ENCODE peak calls at places on chromosomes 3 and 15, in four cellular contexts. One of them, this sample, is unnamed.

GRCh38 chr3:172138792-172139507 is 99.6 kb downstream of the FNDC3B start:
- DNase-seq in HepG2: peak; percentile 70
- DNase-seq in Peyer's patch: no peak
- DNase-seq in lower leg skin: no peak
- DNase-seq in this sample: peak; percentile 82

GRCh38 chr3:129525341-129525968 is 3.0 kb upstream of the RHO start:
- DNase-seq in HepG2: no peak
- DNase-seq in Peyer's patch: no peak
- DNase-seq in lower leg skin: no peak
- DNase-seq in this sample: no peak

GRCh38 chr3:172622156-172622555 is 88.7 kb downstream of the NCEH1 start:
- DNase-seq in HepG2: no peak
- DNase-seq in Peyer's patch: no peak
- DNase-seq in lower leg skin: no peak
- DNase-seq in this sample: no peak

GRCh38 chr3:121995190-121996137 is 26.6 kb downstream of the ILDR1 start:
- DNase-seq in HepG2: peak; percentile 52
- DNase-seq in Peyer's patch: peak; percentile 81
- DNase-seq in lower leg skin: peak; percentile 86
- DNase-seq in this sample: peak; percentile 68

GRCh38 chr3:123870033-123870432 is 14.1 kb downstream of the MYLK start:
- DNase-seq in HepG2: no peak
- DNase-seq in Peyer's patch: no peak
- DNase-seq in lower leg skin: no peak
- DNase-seq in this sample: no peak

GRCh38 chr3:112437146-112438022 is 61.9 kb downstream of the BTLA start:
- DNase-seq in HepG2: peak; percentile 9
- DNase-seq in Peyer's patch: no peak
- DNase-seq in lower leg skin: no peak
- DNase-seq in this sample: peak; percentile 27

GRCh38 chr3:105493305-105493892 is 126.7 kb downstream of the ALCAM start:
- DNase-seq in HepG2: no peak
- DNase-seq in Peyer's patch: no peak
- DNase-seq in lower leg skin: no peak
- DNase-seq in this sample: no peak

GRCh38 chr15:78934063-78935023 is 10.5 kb downstream of the CTSH start:
- DNase-seq in HepG2: no peak
- DNase-seq in Peyer's patch: no peak
- DNase-seq in lower leg skin: no peak
- DNase-seq in this sample: no peak

GRCh38 chr3:117036259-117036799 is 326.8 kb downstream of the TUSC7 start:
- DNase-seq in HepG2: no peak
- DNase-seq in Peyer's patch: no peak
- DNase-seq in lower leg skin: no peak
- DNase-seq in this sample: no peak

DNA sequence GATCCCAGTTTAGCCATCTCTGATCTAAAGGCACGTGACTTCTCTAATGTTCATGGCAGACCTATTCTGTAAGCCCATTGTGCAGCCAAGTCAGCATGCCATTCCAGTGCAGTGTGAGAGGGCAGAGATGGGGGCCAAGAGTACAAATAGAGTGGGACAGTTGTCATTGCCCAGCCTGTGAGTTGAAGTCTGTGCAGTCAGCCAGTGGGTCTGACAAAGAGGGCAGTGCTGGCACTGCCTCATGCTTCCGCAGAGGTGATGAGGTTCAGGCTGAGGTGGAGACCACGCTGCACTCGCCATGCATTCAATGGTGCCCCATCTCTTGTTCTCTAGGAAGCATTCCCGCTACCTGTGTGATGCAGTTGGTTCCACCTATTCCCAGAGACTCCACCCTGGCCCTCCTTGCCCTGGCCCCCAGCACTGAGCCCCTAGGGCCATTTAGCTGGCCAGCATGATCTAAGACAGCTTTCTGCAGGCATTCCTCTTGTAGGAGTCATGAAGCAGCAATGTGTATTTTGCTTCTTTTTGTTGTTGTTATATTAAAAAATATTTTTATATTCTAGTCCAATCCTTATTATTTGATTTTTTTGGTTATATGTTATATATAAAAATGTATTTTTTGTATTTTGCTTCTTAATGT is 3.7 kb downstream of the MRAS start:
- DNase-seq in HepG2: no peak
- DNase-seq in Peyer's patch: no peak
- DNase-seq in lower leg skin: peak; percentile 56
- DNase-seq in this sample: no peak
- TF ChIP-seq POLR2A in HepG2: no peak
- TF ChIP-seq POLR2A in Peyer's patch: no peak
- TF ChIP-seq POLR2A in lower leg skin: no peak
- TF ChIP-seq POLR2A in this sample: no peak

DNA sequence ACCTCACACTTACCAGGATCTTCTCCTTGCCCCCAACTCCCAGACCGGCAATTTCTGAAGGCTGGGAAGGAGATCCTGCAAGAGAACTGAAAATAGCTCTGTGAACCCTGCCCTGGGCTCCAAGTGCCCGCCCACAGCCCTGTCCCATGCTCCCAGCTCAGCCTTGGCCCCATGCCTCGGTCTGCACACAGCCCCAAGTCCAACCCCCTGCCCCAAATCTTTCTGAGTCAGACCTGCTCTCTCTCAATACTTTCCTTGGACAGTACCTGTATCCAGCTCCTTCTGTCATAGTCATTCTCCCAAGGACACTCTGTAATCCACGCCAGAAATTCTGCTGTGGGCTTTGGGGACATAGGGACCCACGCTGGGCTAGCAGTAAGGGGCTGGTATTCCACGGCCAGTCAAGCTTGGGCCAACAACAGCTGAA is 6.3 kb upstream of the SMAD3 start:
- DNase-seq in HepG2: peak; percentile 64
- DNase-seq in Peyer's patch: no peak
- DNase-seq in lower leg skin: no peak
- DNase-seq in this sample: no peak
- TF ChIP-seq POLR2A in HepG2: peak; percentile 49
- TF ChIP-seq POLR2A in Peyer's patch: no peak
- TF ChIP-seq POLR2A in lower leg skin: no peak
- TF ChIP-seq POLR2A in this sample: no peak

GRCh38 chr3:65597225-65597951 is 441.3 kb downstream of the MAGI1 start:
- DNase-seq in HepG2: no peak
- DNase-seq in Peyer's patch: no peak
- DNase-seq in lower leg skin: no peak
- DNase-seq in this sample: no peak
- TF ChIP-seq POLR2A in HepG2: no peak
- TF ChIP-seq POLR2A in Peyer's patch: no peak
- TF ChIP-seq POLR2A in lower leg skin: no peak
- TF ChIP-seq POLR2A in this sample: no peak

GRCh38 chr3:13268120-13268519 is 152.0 kb downstream of the NUP210 start:
- DNase-seq in HepG2: no peak
- DNase-seq in Peyer's patch: no peak
- DNase-seq in lower leg skin: no peak
- DNase-seq in this sample: no peak
- TF ChIP-seq POLR2A in HepG2: no peak
- TF ChIP-seq POLR2A in Peyer's patch: no peak
- TF ChIP-seq POLR2A in lower leg skin: no peak
- TF ChIP-seq POLR2A in this sample: no peak

GRCh38 chr3:195133462-195133861 is 137.5 kb downstream of the XXYLT1 start:
- DNase-seq in HepG2: no peak
- DNase-seq in Peyer's patch: peak; percentile 71
- DNase-seq in lower leg skin: no peak
- DNase-seq in this sample: no peak
- TF ChIP-seq POLR2A in HepG2: no peak
- TF ChIP-seq POLR2A in Peyer's patch: no peak
- TF ChIP-seq POLR2A in lower leg skin: no peak
- TF ChIP-seq POLR2A in this sample: no peak

GRCh38 chr3:138945646-138946553 is 1.0 kb downstream of the FOXL2 start:
- DNase-seq in HepG2: no peak
- DNase-seq in Peyer's patch: no peak
- DNase-seq in lower leg skin: peak; percentile 79
- DNase-seq in this sample: peak; percentile 46
- TF ChIP-seq POLR2A in HepG2: no peak
- TF ChIP-seq POLR2A in Peyer's patch: no peak
- TF ChIP-seq POLR2A in lower leg skin: no peak
- TF ChIP-seq POLR2A in this sample: no peak

GRCh38 chr3:187743195-187744141 is 1.8 kb downstream of the BCL6 start:
- DNase-seq in HepG2: no peak
- DNase-seq in Peyer's patch: peak; percentile 63
- DNase-seq in lower leg skin: peak; percentile 95
- DNase-seq in this sample: peak; percentile 71
- TF ChIP-seq POLR2A in HepG2: peak; percentile 20
- TF ChIP-seq POLR2A in Peyer's patch: no peak
- TF ChIP-seq POLR2A in lower leg skin: no peak
- TF ChIP-seq POLR2A in this sample: no peak

This sample was measured in erythroblast.